ENCODE peak calls at places on chromosomes 11 and 22, in six cellular contexts. One of them, this sample, is unnamed.

GRCh38 chr22:44109417-44109816 is 71.3 kb upstream of the PARVG start:
- DNase-seq in stomach: no peak
- DNase-seq in HCT116: no peak
- DNase-seq in fibroblast of lung: no peak
- DNase-seq in CD8-positive, alpha-beta memory T cell: no peak
- DNase-seq in fibroblast of mammary gland: no peak
- DNase-seq in this sample: no peak

GRCh38 chr11:95732930-95733602 is 56.5 kb downstream of the FAM76B start:
- DNase-seq in fibroblast of mammary gland: no peak
- DNase-seq in stomach: no peak
- DNase-seq in fibroblast of lung: no peak
- DNase-seq in CD8-positive, alpha-beta memory T cell: no peak
- DNase-seq in HCT116: no peak
- DNase-seq in this sample: no peak

GRCh38 chr11:66181632-66182345 is 86.7 kb upstream of the RAB1B start:
- DNase-seq in fibroblast of lung: no peak
- DNase-seq in fibroblast of mammary gland: no peak
- DNase-seq in CD8-positive, alpha-beta memory T cell: no peak
- DNase-seq in HCT116: no peak
- DNase-seq in stomach: no peak
- DNase-seq in this sample: no peak

GRCh38 chr22:33922268-33922667 is 2.0 kb upstream of the LARGE1 start:
- DNase-seq in CD8-positive, alpha-beta memory T cell: no peak
- DNase-seq in stomach: peak
- DNase-seq in fibroblast of lung: peak
- DNase-seq in HCT116: no peak
- DNase-seq in fibroblast of mammary gland: peak
- DNase-seq in this sample: peak

GRCh38 chr22:34111210-34111824 is 191.0 kb upstream of the LARGE1 start:
- DNase-seq in CD8-positive, alpha-beta memory T cell: no peak
- DNase-seq in fibroblast of mammary gland: peak
- DNase-seq in fibroblast of lung: no peak
- DNase-seq in HCT116: no peak
- DNase-seq in stomach: peak
- DNase-seq in this sample: peak

GRCh38 chr22:43341565-43341964 is 1.6 kb downstream of the SCUBE1 start:
- DNase-seq in fibroblast of mammary gland: no peak
- DNase-seq in stomach: no peak
- DNase-seq in HCT116: no peak
- DNase-seq in fibroblast of lung: no peak
- DNase-seq in CD8-positive, alpha-beta memory T cell: no peak
- DNase-seq in this sample: no peak

GRCh38 chr11:56841210-56841810 is 92.8 kb upstream of the OR9G4 start:
- DNase-seq in fibroblast of lung: peak
- DNase-seq in fibroblast of mammary gland: peak
- DNase-seq in stomach: peak
- DNase-seq in HCT116: peak
- DNase-seq in CD8-positive, alpha-beta memory T cell: no peak
- DNase-seq in this sample: peak

GRCh38 chr11:119417726-119418540 is 5.0 kb downstream of the THY1 start:
- DNase-seq in HCT116: no peak
- DNase-seq in CD8-positive, alpha-beta memory T cell: no peak
- DNase-seq in stomach: no peak
- DNase-seq in fibroblast of mammary gland: peak
- DNase-seq in fibroblast of lung: peak
- DNase-seq in this sample: no peak

GRCh38 chr11:87421422-87421821 is 383.7 kb downstream of the TMEM135 start:
- DNase-seq in HCT116: peak
- DNase-seq in fibroblast of mammary gland: peak
- DNase-seq in fibroblast of lung: peak
- DNase-seq in CD8-positive, alpha-beta memory T cell: no peak
- DNase-seq in stomach: no peak
- DNase-seq in this sample: peak

GRCh38 chr11:84836371-84836770 is 790.8 kb downstream of the DLG2 start:
- DNase-seq in CD8-positive, alpha-beta memory T cell: no peak
- DNase-seq in fibroblast of mammary gland: no peak
- DNase-seq in fibroblast of lung: no peak
- DNase-seq in HCT116: no peak
- DNase-seq in stomach: no peak
- DNase-seq in this sample: no peak

GRCh38 chr11:70124321-70125061 is 46.4 kb downstream of the ANO1 start:
- DNase-seq in HCT116: no peak
- DNase-seq in stomach: no peak
- DNase-seq in fibroblast of mammary gland: no peak
- DNase-seq in CD8-positive, alpha-beta memory T cell: no peak
- DNase-seq in fibroblast of lung: no peak
- DNase-seq in this sample: no peak

GRCh38 chr11:62505784-62506145 is 40.8 kb downstream of the AHNAK start:
- DNase-seq in fibroblast of mammary gland: no peak
- DNase-seq in stomach: no peak
- DNase-seq in CD8-positive, alpha-beta memory T cell: no peak
- DNase-seq in HCT116: no peak
- DNase-seq in fibroblast of lung: no peak
- DNase-seq in this sample: no peak
- H3K4me3 ChIP-seq in fibroblast of mammary gland: peak
- H3K4me3 ChIP-seq in stomach: peak
- H3K4me3 ChIP-seq in CD8-positive, alpha-beta memory T cell: no peak
- H3K4me3 ChIP-seq in HCT116: no peak
- H3K4me3 ChIP-seq in fibroblast of lung: peak
- H3K4me3 ChIP-seq in this sample: no peak

GRCh38 chr11:73325036-73325981 is 17.2 kb downstream of the ARHGEF17 start:
- DNase-seq in stomach: no peak
- DNase-seq in HCT116: no peak
- DNase-seq in fibroblast of lung: peak
- DNase-seq in CD8-positive, alpha-beta memory T cell: no peak
- DNase-seq in fibroblast of mammary gland: no peak
- DNase-seq in this sample: no peak
- H3K4me3 ChIP-seq in stomach: no peak
- H3K4me3 ChIP-seq in HCT116: no peak
- H3K4me3 ChIP-seq in fibroblast of lung: no peak
- H3K4me3 ChIP-seq in CD8-positive, alpha-beta memory T cell: no peak
- H3K4me3 ChIP-seq in fibroblast of mammary gland: no peak
- H3K4me3 ChIP-seq in this sample: no peak

GRCh38 chr11:125164422-125165110 is at the start of gene PKNOX2:
- DNase-seq in fibroblast of lung: peak
- DNase-seq in CD8-positive, alpha-beta memory T cell: peak
- DNase-seq in stomach: peak
- DNase-seq in HCT116: peak
- DNase-seq in fibroblast of mammary gland: peak
- DNase-seq in this sample: peak
- H3K4me3 ChIP-seq in fibroblast of lung: peak
- H3K4me3 ChIP-seq in CD8-positive, alpha-beta memory T cell: peak
- H3K4me3 ChIP-seq in stomach: peak
- H3K4me3 ChIP-seq in HCT116: peak
- H3K4me3 ChIP-seq in fibroblast of mammary gland: peak
- H3K4me3 ChIP-seq in this sample: peak

GRCh38 chr11:17014774-17015638 is 792 bp upstream of the PLEKHA7 start:
- DNase-seq in fibroblast of mammary gland: peak
- DNase-seq in fibroblast of lung: peak
- DNase-seq in HCT116: peak
- DNase-seq in stomach: peak
- DNase-seq in CD8-positive, alpha-beta memory T cell: no peak
- DNase-seq in this sample: peak
- H3K4me3 ChIP-seq in fibroblast of mammary gland: peak
- H3K4me3 ChIP-seq in fibroblast of lung: peak
- H3K4me3 ChIP-seq in HCT116: peak
- H3K4me3 ChIP-seq in stomach: peak
- H3K4me3 ChIP-seq in CD8-positive, alpha-beta memory T cell: peak
- H3K4me3 ChIP-seq in this sample: peak

DNA sequence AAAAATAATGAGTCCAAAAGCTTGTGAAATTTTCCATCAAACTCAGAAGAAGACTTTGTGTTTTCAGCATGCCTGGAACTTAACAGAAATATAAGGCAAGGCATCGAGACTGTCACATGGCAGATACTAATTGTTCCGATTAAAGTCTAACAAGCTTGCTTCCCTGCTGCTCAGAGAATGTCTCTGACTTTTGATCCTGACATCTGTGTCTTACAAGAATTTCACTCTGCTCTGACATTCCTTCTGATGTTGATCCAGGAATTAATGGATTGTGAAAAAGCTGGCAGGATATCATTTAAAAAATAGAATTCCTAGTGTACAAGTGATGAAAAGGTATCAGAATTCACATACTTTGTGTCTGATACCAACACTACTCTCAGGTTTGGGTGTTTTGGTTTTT is 170.1 kb downstream of the DCDC1 start:
- DNase-seq in fibroblast of lung: peak
- DNase-seq in HCT116: no peak
- DNase-seq in stomach: no peak
- DNase-seq in fibroblast of mammary gland: no peak
- DNase-seq in CD8-positive, alpha-beta memory T cell: no peak
- DNase-seq in this sample: no peak
- H3K4me3 ChIP-seq in fibroblast of lung: no peak
- H3K4me3 ChIP-seq in HCT116: no peak
- H3K4me3 ChIP-seq in stomach: no peak
- H3K4me3 ChIP-seq in fibroblast of mammary gland: no peak
- H3K4me3 ChIP-seq in CD8-positive, alpha-beta memory T cell: no peak
- H3K4me3 ChIP-seq in this sample: no peak

DNA sequence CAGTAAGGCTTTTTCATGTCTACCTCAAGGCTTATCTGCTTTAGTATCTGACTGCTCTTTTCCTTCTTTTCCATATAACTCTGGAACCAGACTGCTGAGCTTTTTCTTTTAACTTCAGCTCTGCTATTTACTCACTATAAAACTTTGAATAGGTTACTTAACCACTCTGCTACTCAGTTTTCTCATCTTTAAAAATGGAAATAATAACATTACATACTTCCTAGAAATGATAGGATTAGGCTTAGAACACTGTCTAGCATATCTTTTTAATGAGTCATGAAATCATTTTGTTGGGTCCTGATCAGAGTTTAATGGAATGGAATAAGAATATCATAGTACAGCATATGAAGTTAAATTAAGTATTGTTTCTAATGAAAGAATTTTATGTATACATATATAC is 120.0 kb downstream of the METTL15 start:
- DNase-seq in fibroblast of lung: peak
- DNase-seq in CD8-positive, alpha-beta memory T cell: no peak
- DNase-seq in HCT116: no peak
- DNase-seq in stomach: no peak
- DNase-seq in fibroblast of mammary gland: peak
- DNase-seq in this sample: no peak
- H3K4me3 ChIP-seq in fibroblast of lung: no peak
- H3K4me3 ChIP-seq in CD8-positive, alpha-beta memory T cell: no peak
- H3K4me3 ChIP-seq in HCT116: no peak
- H3K4me3 ChIP-seq in stomach: no peak
- H3K4me3 ChIP-seq in fibroblast of mammary gland: no peak
- H3K4me3 ChIP-seq in this sample: no peak

This sample was measured in Caco-2.